ENCODE peak calls at places on chromosomes 16 and 17, in seven cellular contexts. Q, J, X, A, O, W and M are unnamed samples.

GRCh38 chr16:73000020-73000906 is 47.7 kb downstream of the ZFHX3 start:
- DNase-seq in A (no peak), O (peak; percentile 23), X (no peak), W (no peak), J (no peak), Q (no peak), M (no peak)

GRCh38 chr16:17171250-17172143 is 299.3 kb downstream of the XYLT1 start:
- DNase-seq in J (no peak), Q (no peak), A (no peak), O (no peak), W (no peak), X (no peak), M (no peak)

GRCh38 chr17:75034236-75034908 is 12.4 kb downstream of the ATP5PD start:
- DNase-seq in X (peak; percentile 88), O (peak; percentile 61), A (peak; percentile 81), Q (peak; percentile 62), J (peak; percentile 82), W (peak; percentile 46), M (peak; percentile 88)

GRCh38 chr16:83102336-83102735 is 475.6 kb downstream of the CDH13 start:
- DNase-seq in J (no peak), Q (no peak), X (no peak), O (no peak), A (no peak), W (no peak), M (no peak)

GRCh38 chr17:29855686-29856085 is 74.3 kb downstream of the SSH2 start:
- DNase-seq in J (no peak), O (peak; percentile 77), X (no peak), W (no peak), A (no peak), Q (no peak), M (no peak)

GRCh38 chr17:61464121-61464905 is 12.1 kb downstream of the TBX4 start:
- DNase-seq in O (no peak), Q (no peak), J (no peak), W (no peak), X (no peak), A (no peak), M (peak; percentile 67)

GRCh38 chr16:51592013-51592501 is 441.0 kb upstream of the SALL1 start:
- DNase-seq in Q (no peak), A (no peak), J (no peak), O (no peak), X (no peak), W (no peak), M (no peak)

GRCh38 chr17:41403409-41404023 is 6.1 kb upstream of the KRT31 start:
- DNase-seq in A (no peak), X (no peak), Q (no peak), J (no peak), O (no peak), W (no peak), M (no peak)

GRCh38 chr17:59165933-59166342 is 10.4 kb downstream of the PRR11 start:
- DNase-seq in O (peak; percentile 12), J (peak; percentile 45), Q (peak; percentile 19), X (peak; percentile 55), W (no peak), A (peak; percentile 68), M (no peak)

GRCh38 chr16:2843526-2843925 is 13.4 kb downstream of the ZG16B start:
- DNase-seq in X (no peak), J (no peak), Q (no peak), O (no peak), W (no peak), A (no peak), M (no peak)

GRCh38 chr16:27932542-27933178 is 130.9 kb downstream of the GSG1L start:
- DNase-seq in A (no peak), X (no peak), O (no peak), W (no peak), J (no peak), Q (no peak), M (no peak)

GRCh38 chr17:32771396-32771795 is 105.5 kb downstream of the MYO1D start:
- DNase-seq in O (no peak), Q (no peak), J (no peak), W (no peak), A (peak; percentile 14), X (no peak), M (no peak)

GRCh38 chr17:42924891-42925290 is 24.3 kb downstream of the G6PC1 start:
- DNase-seq in A (no peak), J (no peak), Q (no peak), W (no peak), X (no peak), O (no peak), M (no peak)

GRCh38 chr17:27199948-27200347 is 94.0 kb upstream of the WSB1 start:
- DNase-seq in O (no peak), X (no peak), W (no peak), A (no peak), J (no peak), Q (no peak), M (no peak)

GRCh38 chr17:52395308-52395707 is 236.8 kb upstream of the CA10 start:
- DNase-seq in O (no peak), A (no peak), J (no peak), W (no peak), Q (no peak), X (no peak), M (no peak)